ENCODE peak calls at places on chromosomes 12 and 14, in five cellular contexts. One of them, this sample, is unnamed.

GRCh38 chr12:65408448-65408847 is 130.0 kb downstream of the MSRB3 start:
- DNase-seq in cardiac muscle cell: no peak
- DNase-seq in uterus: no peak
- DNase-seq in astrocyte of the spinal cord: no peak
- DNase-seq in ovary: no peak
- DNase-seq in this sample: no peak

GRCh38 chr14:92501891-92502351 is 11.7 kb upstream of the RIN3 start:
- DNase-seq in cardiac muscle cell: no peak
- DNase-seq in uterus: no peak
- DNase-seq in astrocyte of the spinal cord: peak
- DNase-seq in ovary: no peak
- DNase-seq in this sample: peak

GRCh38 chr12:132926417-132926833 is 29.7 kb downstream of the ZNF605 start:
- DNase-seq in cardiac muscle cell: no peak
- DNase-seq in uterus: no peak
- DNase-seq in astrocyte of the spinal cord: peak
- DNase-seq in ovary: no peak
- DNase-seq in this sample: no peak

GRCh38 chr14:26820101-26820500 is 222.3 kb upstream of the NOVA1 start:
- DNase-seq in cardiac muscle cell: no peak
- DNase-seq in uterus: no peak
- DNase-seq in astrocyte of the spinal cord: peak
- DNase-seq in ovary: no peak
- DNase-seq in this sample: no peak

GRCh38 chr12:46825526-46826414 is at the start of gene SLC38A4:
- DNase-seq in cardiac muscle cell: peak
- DNase-seq in uterus: peak
- DNase-seq in astrocyte of the spinal cord: peak
- DNase-seq in ovary: no peak
- DNase-seq in this sample: no peak

GRCh38 chr14:51472881-51473280 is 178.8 kb upstream of the FRMD6 start:
- DNase-seq in cardiac muscle cell: no peak
- DNase-seq in uterus: no peak
- DNase-seq in astrocyte of the spinal cord: no peak
- DNase-seq in ovary: no peak
- DNase-seq in this sample: no peak

GRCh38 chr14:104803916-104804371 is 3.0 kb downstream of the ZBTB42 start:
- DNase-seq in cardiac muscle cell: no peak
- DNase-seq in uterus: no peak
- DNase-seq in astrocyte of the spinal cord: no peak
- DNase-seq in ovary: no peak
- DNase-seq in this sample: no peak

GRCh38 chr14:106522990-106523389 is 996.6 kb downstream of the TMEM121 start:
- DNase-seq in cardiac muscle cell: no peak
- DNase-seq in uterus: no peak
- DNase-seq in astrocyte of the spinal cord: no peak
- DNase-seq in ovary: no peak
- DNase-seq in this sample: no peak

GRCh38 chr12:58521796-58522195 is 398.5 kb downstream of the LRIG3 start:
- DNase-seq in cardiac muscle cell: no peak
- DNase-seq in uterus: no peak
- DNase-seq in astrocyte of the spinal cord: no peak
- DNase-seq in ovary: no peak
- DNase-seq in this sample: no peak

GRCh38 chr12:64631197-64631596 is 20.9 kb downstream of the RASSF3 start:
- DNase-seq in cardiac muscle cell: no peak
- DNase-seq in uterus: no peak
- DNase-seq in astrocyte of the spinal cord: no peak
- DNase-seq in ovary: no peak
- DNase-seq in this sample: no peak

GRCh38 chr14:94998702-94999101 is 158.6 kb downstream of the DICER1 start:
- DNase-seq in cardiac muscle cell: no peak
- DNase-seq in uterus: no peak
- DNase-seq in astrocyte of the spinal cord: no peak
- DNase-seq in ovary: no peak
- DNase-seq in this sample: no peak

GRCh38 chr12:93705237-93705636 is 28.1 kb downstream of the CRADD start:
- DNase-seq in cardiac muscle cell: no peak
- DNase-seq in uterus: no peak
- DNase-seq in astrocyte of the spinal cord: no peak
- DNase-seq in ovary: no peak
- DNase-seq in this sample: no peak

GRCh38 chr14:99930420-99931274 is 134.6 kb upstream of the EVL start:
- DNase-seq in cardiac muscle cell: no peak
- DNase-seq in uterus: no peak
- DNase-seq in astrocyte of the spinal cord: no peak
- DNase-seq in ovary: no peak
- DNase-seq in this sample: no peak

DNA sequence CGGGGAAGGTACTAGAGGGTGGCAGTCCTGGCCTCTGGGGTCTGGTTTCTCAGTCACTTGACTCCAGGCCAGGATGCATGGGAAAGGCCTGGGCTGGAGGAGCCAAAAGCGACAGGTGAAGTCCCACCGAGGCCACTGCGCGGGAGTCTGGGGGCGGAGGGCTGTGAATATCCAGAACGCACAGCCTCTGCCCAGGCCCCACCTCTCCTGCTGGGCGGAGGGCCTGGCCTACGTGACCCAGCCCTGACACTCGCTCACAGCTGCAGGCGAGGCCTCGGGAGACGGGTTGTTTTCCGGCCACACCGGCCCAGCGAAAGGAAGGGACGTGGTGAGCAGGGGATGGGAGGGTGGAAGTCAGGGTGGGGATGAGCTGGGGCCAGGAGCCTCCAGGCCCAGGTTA is 91.2 kb downstream of the RFLNA start:
- DNase-seq in cardiac muscle cell: no peak
- DNase-seq in uterus: no peak
- DNase-seq in astrocyte of the spinal cord: peak
- DNase-seq in ovary: no peak
- DNase-seq in this sample: no peak
- H3K4me3 ChIP-seq in cardiac muscle cell: no peak
- H3K4me3 ChIP-seq in uterus: no peak
- H3K4me3 ChIP-seq in astrocyte of the spinal cord: peak
- H3K4me3 ChIP-seq in ovary: no peak
- H3K4me3 ChIP-seq in this sample: peak

DNA sequence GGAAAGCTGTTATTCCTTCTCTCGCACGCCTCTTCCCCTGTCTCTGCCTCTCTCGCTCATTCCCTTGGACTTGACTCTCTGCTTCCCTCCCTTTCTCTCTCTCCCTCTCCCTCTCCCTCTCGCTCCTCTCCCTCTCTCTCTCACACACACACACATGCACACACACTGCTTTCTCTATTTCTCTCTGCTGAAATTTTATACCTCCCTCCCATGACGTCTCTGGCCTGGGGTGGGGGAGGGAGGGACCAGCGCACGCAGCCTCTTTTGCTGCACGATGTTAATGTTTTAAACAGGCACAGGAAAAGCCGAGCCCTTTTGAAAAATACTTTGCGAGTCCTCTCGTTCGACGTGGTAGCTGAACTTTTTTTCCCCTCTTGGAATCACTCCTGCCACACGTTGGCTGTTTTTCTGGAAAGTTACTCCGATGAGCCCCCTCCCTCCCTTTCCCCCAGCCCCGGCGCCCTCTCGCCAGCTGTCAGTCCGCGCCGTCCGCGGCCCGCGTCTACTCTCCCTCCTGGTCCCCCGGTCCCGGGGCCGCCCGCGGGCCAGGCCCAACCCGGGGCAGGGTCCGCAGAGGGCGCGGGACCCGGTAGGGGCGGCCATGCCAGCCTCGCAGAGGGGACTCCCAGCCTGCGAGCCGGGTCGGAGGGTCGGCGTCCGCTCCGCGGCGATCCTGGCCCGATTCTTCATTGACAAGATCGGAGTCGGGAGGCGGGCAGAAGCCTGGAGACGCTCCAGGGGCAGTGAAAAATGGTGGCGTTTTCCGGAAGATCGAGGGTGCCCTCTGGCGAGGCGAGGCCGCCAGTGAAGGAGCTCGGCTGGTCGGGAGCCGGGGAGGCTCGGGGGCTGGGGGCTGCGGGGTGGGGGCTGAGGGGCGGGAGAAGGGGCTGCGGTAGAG is at the start of gene TGFB3:
- DNase-seq in cardiac muscle cell: peak
- DNase-seq in uterus: peak
- DNase-seq in astrocyte of the spinal cord: peak
- DNase-seq in ovary: peak
- DNase-seq in this sample: peak
- TF ChIP-seq CTCF in cardiac muscle cell: peak
- TF ChIP-seq CTCF in uterus: peak
- TF ChIP-seq CTCF in astrocyte of the spinal cord: peak
- TF ChIP-seq CTCF in ovary: peak
- TF ChIP-seq CTCF in this sample: peak

DNA sequence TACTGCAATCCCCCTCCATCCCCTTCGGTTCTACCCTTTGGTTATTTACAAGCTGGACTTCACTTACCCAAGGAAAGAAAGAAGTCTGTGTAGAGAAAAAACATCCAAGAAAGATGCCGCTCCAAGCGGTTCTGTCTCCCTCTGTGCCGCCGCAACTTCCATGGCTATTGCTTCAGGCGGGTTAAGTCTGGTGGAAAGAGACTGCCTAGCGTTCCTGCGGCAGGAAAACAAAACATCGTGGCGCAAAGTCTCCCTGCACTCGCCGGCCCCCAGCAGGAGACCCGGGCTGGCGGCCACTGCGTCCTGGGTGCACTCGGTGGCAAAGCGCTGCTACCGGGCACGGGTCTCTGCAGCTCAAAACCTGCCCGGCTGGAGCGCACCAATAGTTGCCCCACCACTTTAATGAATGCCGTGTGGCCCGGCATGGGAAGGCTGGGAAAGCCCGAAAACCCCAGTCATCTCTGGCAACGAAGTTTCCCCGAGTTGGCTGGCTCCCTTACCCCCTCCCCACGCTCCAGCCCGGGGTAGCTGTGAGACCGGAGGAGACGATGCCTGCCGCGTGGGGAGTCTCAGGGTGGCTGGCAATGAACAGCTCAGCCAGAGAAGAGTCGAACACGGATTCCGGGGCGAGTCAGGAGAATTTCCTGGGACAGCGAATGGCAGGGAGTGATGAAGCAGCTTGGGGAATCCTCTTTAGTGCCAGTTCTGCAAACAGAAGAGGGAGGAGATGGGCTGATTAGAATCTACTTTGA is 3.5 kb upstream of the KCNK10 start:
- DNase-seq in cardiac muscle cell: peak
- DNase-seq in uterus: no peak
- DNase-seq in astrocyte of the spinal cord: no peak
- DNase-seq in ovary: no peak
- DNase-seq in this sample: no peak
- H3K4me3 ChIP-seq in cardiac muscle cell: no peak
- H3K4me3 ChIP-seq in uterus: no peak
- H3K4me3 ChIP-seq in astrocyte of the spinal cord: no peak
- H3K4me3 ChIP-seq in ovary: no peak
- H3K4me3 ChIP-seq in this sample: no peak

GRCh38 chr14:76872796-76873432 is 46.7 kb downstream of the LRRC74A start:
- DNase-seq in cardiac muscle cell: peak
- DNase-seq in uterus: peak
- DNase-seq in astrocyte of the spinal cord: peak
- DNase-seq in ovary: peak
- DNase-seq in this sample: no peak

GRCh38 chr14:76867536-76868452 is 41.6 kb downstream of the LRRC74A start:
- DNase-seq in cardiac muscle cell: no peak
- DNase-seq in uterus: no peak
- DNase-seq in astrocyte of the spinal cord: no peak
- DNase-seq in ovary: no peak
- DNase-seq in this sample: no peak

GRCh38 chr14:76868453-76869170 is 42.4 kb downstream of the LRRC74A start:
- DNase-seq in cardiac muscle cell: no peak
- DNase-seq in uterus: no peak
- DNase-seq in astrocyte of the spinal cord: no peak
- DNase-seq in ovary: no peak
- DNase-seq in this sample: no peak

GRCh38 chr14:76866469-76866868 is 40.3 kb downstream of the LRRC74A start:
- DNase-seq in cardiac muscle cell: no peak
- DNase-seq in uterus: no peak
- DNase-seq in astrocyte of the spinal cord: no peak
- DNase-seq in ovary: no peak
- DNase-seq in this sample: no peak

GRCh38 chr14:76870146-76870545 is 43.9 kb downstream of the LRRC74A start:
- DNase-seq in cardiac muscle cell: peak
- DNase-seq in uterus: no peak
- DNase-seq in astrocyte of the spinal cord: no peak
- DNase-seq in ovary: no peak
- DNase-seq in this sample: no peak
- TF ChIP-seq CTCF in cardiac muscle cell: no peak
- TF ChIP-seq CTCF in uterus: no peak
- TF ChIP-seq CTCF in astrocyte of the spinal cord: peak
- TF ChIP-seq CTCF in ovary: no peak
- TF ChIP-seq CTCF in this sample: peak

GRCh38 chr12:115403689-115404088 is 719.7 kb upstream of the TBX3 start:
- DNase-seq in cardiac muscle cell: no peak
- DNase-seq in uterus: no peak
- DNase-seq in astrocyte of the spinal cord: no peak
- DNase-seq in ovary: no peak
- DNase-seq in this sample: no peak

GRCh38 chr12:115407036-115407435 is 723.1 kb upstream of the TBX3 start:
- DNase-seq in cardiac muscle cell: no peak
- DNase-seq in uterus: no peak
- DNase-seq in astrocyte of the spinal cord: no peak
- DNase-seq in ovary: no peak
- DNase-seq in this sample: no peak

GRCh38 chr12:115405471-115405860 is 721.5 kb upstream of the TBX3 start:
- DNase-seq in cardiac muscle cell: no peak
- DNase-seq in uterus: no peak
- DNase-seq in astrocyte of the spinal cord: no peak
- DNase-seq in ovary: no peak
- DNase-seq in this sample: no peak

GRCh38 chr12:115403253-115403652 is 719.3 kb upstream of the TBX3 start:
- DNase-seq in cardiac muscle cell: no peak
- DNase-seq in uterus: no peak
- DNase-seq in astrocyte of the spinal cord: no peak
- DNase-seq in ovary: no peak
- DNase-seq in this sample: no peak

DNA sequence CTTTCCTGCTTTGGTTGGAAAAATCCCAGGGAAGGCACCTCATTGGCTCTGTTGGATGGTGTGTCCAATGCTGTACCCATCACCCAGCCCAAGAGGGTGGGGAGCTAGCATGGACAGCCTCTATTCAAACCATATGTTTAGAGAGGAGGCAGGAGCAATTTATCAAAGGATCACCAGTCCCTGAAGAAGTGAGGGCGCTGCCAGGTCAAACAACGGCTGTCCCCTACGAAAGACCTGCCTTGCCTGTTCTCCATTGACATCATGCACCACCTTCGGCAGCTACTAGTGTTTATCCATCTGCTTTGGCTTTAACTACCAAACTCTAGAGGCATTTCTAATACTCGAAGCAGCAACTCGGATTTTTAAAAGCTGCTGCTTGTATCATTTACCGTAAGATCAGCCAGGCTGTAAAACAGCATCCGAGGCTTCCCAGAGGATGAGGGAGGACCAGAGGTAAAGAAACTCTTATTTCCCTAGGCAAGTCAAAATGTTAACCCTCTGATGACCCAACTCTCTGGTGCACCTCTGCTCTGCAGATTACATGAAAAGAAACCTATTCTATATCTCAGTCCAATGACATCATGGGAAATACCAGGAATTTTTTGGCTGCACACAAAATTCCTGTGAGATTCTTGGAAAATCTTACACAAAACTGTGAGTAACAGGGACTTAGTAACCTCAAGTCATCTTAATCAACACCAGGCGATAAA is 720.9 kb upstream of the TBX3 start:
- DNase-seq in cardiac muscle cell: no peak
- DNase-seq in uterus: no peak
- DNase-seq in astrocyte of the spinal cord: peak
- DNase-seq in ovary: no peak
- DNase-seq in this sample: peak
- H3K4me3 ChIP-seq in cardiac muscle cell: no peak
- H3K4me3 ChIP-seq in uterus: no peak
- H3K4me3 ChIP-seq in astrocyte of the spinal cord: no peak
- H3K4me3 ChIP-seq in ovary: no peak
- H3K4me3 ChIP-seq in this sample: no peak

GRCh38 chr12:49060237-49061156 is at the start of gene KMT2D:
- DNase-seq in cardiac muscle cell: peak
- DNase-seq in uterus: peak
- DNase-seq in astrocyte of the spinal cord: peak
- DNase-seq in ovary: peak
- DNase-seq in this sample: peak
- TF ChIP-seq CTCF in cardiac muscle cell: peak
- TF ChIP-seq CTCF in uterus: no peak
- TF ChIP-seq CTCF in astrocyte of the spinal cord: peak
- TF ChIP-seq CTCF in ovary: peak
- TF ChIP-seq CTCF in this sample: peak